ENCODE peak calls at places on chromosomes 13 and 19, in seven cellular contexts. V is glutamatergic neuron; L is left colon; F is HT-29; E is EH; G is foreskin fibroblast; K is CD8-positive, alpha-beta T cell. C is an unnamed sample.

GRCh38 chr19:40530091-40530901 is 46.4 kb upstream of the SHKBP1 start:
- DNase-seq in G (no peak), K (no peak), F (no peak), L (no peak), V (peak; percentile 72), E (no peak), C (no peak)

GRCh38 chr13:47499358-47500150 is 501.5 kb downstream of the SUCLA2 start:
- DNase-seq in G (peak; percentile 86), K (no peak), F (peak; percentile 42), V (no peak), E (peak; percentile 89), L (no peak), C (no peak)

GRCh38 chr13:23758783-23759527 is 130.2 kb downstream of the MIPEP start:
- DNase-seq in V (no peak), F (no peak), L (no peak), G (no peak), K (no peak), E (peak; percentile 26), C (no peak)

GRCh38 chr13:106450991-106451390 is 84.5 kb downstream of the EFNB2 start:
- DNase-seq in V (no peak), F (no peak), G (no peak), E (no peak), L (no peak), K (no peak), C (no peak)

GRCh38 chr13:109146912-109147624 is 517.7 kb downstream of the MYO16 start:
- DNase-seq in F (no peak), V (no peak), K (no peak), E (peak; percentile 86), L (no peak), G (peak; percentile 94), C (no peak)

GRCh38 chr19:54203151-54203611 is 2.5 kb downstream of the RPS9 start:
- DNase-seq in V (no peak), K (no peak), E (no peak), F (peak; percentile 52), L (no peak), G (no peak), C (peak; percentile 82)

GRCh38 chr13:98144501-98145350 is 1.8 kb downstream of the FARP1 start:
- DNase-seq in F (peak; percentile 81), G (peak; percentile 56), E (peak; percentile 87), V (peak; percentile 57), K (no peak), L (no peak), C (peak; percentile 86)

GRCh38 chr19:3607398-3608078 is 863 bp upstream of the TBXA2R start:
- DNase-seq in E (peak; percentile 34), L (no peak), K (no peak), F (no peak), V (no peak), G (no peak), C (no peak)

GRCh38 chr13:103772576-103772975 is 706.4 kb upstream of the SLC10A2 start:
- DNase-seq in E (no peak), G (no peak), K (no peak), V (no peak), F (peak; percentile 19), L (no peak), C (peak; percentile 3)

GRCh38 chr13:48161530-48162179 is 66.8 kb upstream of the MED4 start:
- DNase-seq in G (no peak), K (no peak), F (no peak), L (peak; percentile 53), V (no peak), E (no peak), C (no peak)

GRCh38 chr13:106424805-106425204 is 110.7 kb downstream of the EFNB2 start:
- DNase-seq in V (no peak), G (no peak), E (peak; percentile 34), K (no peak), L (no peak), F (peak; percentile 25), C (no peak)

GRCh38 chr19:17749912-17750317 is 1.4 kb upstream of the FCHO1 start:
- DNase-seq in E (no peak), F (no peak), L (no peak), G (no peak), K (no peak), V (no peak), C (no peak)

GRCh38 chr19:34962945-34963530 is 991 bp downstream of the ZNF792 start:
- DNase-seq in L (no peak), F (peak; percentile 60), E (no peak), G (no peak), V (no peak), K (no peak), C (no peak)

GRCh38 chr13:95153647-95154405 is 147.4 kb downstream of the ABCC4 start:
- DNase-seq in G (peak; percentile 16), K (no peak), L (no peak), F (no peak), V (no peak), E (no peak), C (no peak)

GRCh38 chr13:74730556-74731331 is 596.5 kb upstream of the KLF12 start:
- DNase-seq in E (no peak), F (no peak), K (no peak), L (no peak), G (no peak), V (no peak), C (no peak)

GRCh38 chr13:49958321-49958720 is 22.2 kb upstream of the SPRYD7 start:
- DNase-seq in K (no peak), G (peak; percentile 3), V (no peak), E (peak; percentile 71), F (no peak), L (no peak), C (no peak)

GRCh38 chr19:10603084-10603872 is 16.2 kb upstream of the AP1M2 start:
- DNase-seq in G (no peak), E (peak; percentile 62), F (no peak), K (peak; percentile 62), L (peak; percentile 44), V (no peak), C (no peak)

GRCh38 chr19:17234911-17235617 is 9.0 kb downstream of the OCEL1 start:
- DNase-seq in F (peak; percentile 71), V (no peak), K (no peak), G (peak; percentile 47), L (peak; percentile 70), E (peak; percentile 67), C (no peak)

GRCh38 chr13:22372261-22372660 is 701.4 kb downstream of the FGF9 start:
- DNase-seq in K (no peak), L (no peak), V (no peak), E (no peak), G (no peak), F (no peak), C (no peak)